ENCODE peak calls at places on chromosomes 2 and 18, in four cellular contexts. U is upper lobe of right lung, W is mucosa of descending colon, F is thyroid gland. N is an unnamed sample. For H3K36me3 and H3K4me1, the result is how much of the 10 kb centered on the place peaks cover.

GRCh38 chr2:36729067-36729466 is 32.6 kb downstream of the VIT start:
- DNase-seq in U (no peak), W (no peak), F (no peak), N (no peak)

GRCh38 chr2:11571170-11571569 is 37.3 kb downstream of the GREB1 start:
- DNase-seq in U (peak), W (no peak), F (no peak), N (no peak)

GRCh38 chr2:152464853-152465470 is 130.0 kb downstream of the FMNL2 start:
- DNase-seq in U (no peak), W (no peak), F (peak), N (peak)

GRCh38 chr2:26724004-26724750 is 31.7 kb downstream of the KCNK3 start:
- DNase-seq in U (peak), W (peak), F (peak), N (peak)

GRCh38 chr2:231707625-231708049 is 688 bp upstream of the PTMA start:
- DNase-seq in U (no peak), W (no peak), F (no peak), N (no peak)

GRCh38 chr2:236333417-236334121 is 69.4 kb upstream of the ASB18 start:
- DNase-seq in U (no peak), W (no peak), F (no peak), N (no peak)

GRCh38 chr2:9050122-9050809 is 46.8 kb upstream of the MBOAT2 start:
- DNase-seq in U (no peak), W (no peak), F (no peak), N (no peak)

GRCh38 chr18:31750259-31750658 is 10.4 kb downstream of the SLC25A52 start:
- DNase-seq in U (no peak), W (no peak), F (no peak), N (no peak)

GRCh38 chr2:191333911-191334357 is 88.7 kb downstream of the MYO1B start:
- DNase-seq in U (no peak), W (no peak), F (no peak), N (no peak)

GRCh38 chr2:236576978-236577377 is 7.4 kb downstream of the ACKR3 start:
- DNase-seq in U (no peak), W (no peak), F (no peak), N (no peak)

GRCh38 chr2:178530625-178531142 is 50.4 kb downstream of the PLEKHA3 start:
- DNase-seq in U (no peak), W (no peak), F (no peak), N (no peak)

GRCh38 chr2:204470178-204470620 is 75.1 kb upstream of the PARD3B start:
- DNase-seq in U (no peak), W (no peak), F (no peak), N (no peak)

GRCh38 chr2:102258386-102259074 is 52.8 kb upstream of the IL1RL1 start:
- DNase-seq in U (no peak), W (no peak), F (no peak), N (no peak)

GRCh38 chr2:200786423-200786822 is 25.3 kb upstream of the BZW1 start:
- DNase-seq in U (no peak), W (no peak), F (no peak), N (no peak)

GRCh38 chr18:79748321-79749157 is 49.2 kb upstream of the KCNG2 start:
- DNase-seq in U (peak), W (no peak), F (no peak), N (no peak)

GRCh38 chr18:59267511-59268126 is 5.6 kb downstream of the RAX start:
- DNase-seq in U (no peak), W (no peak), F (no peak), N (no peak)

GRCh38 chr2:9408641-9409151 is 14.6 kb downstream of the ITGB1BP1 start:
- DNase-seq in U (peak), W (no peak), F (peak), N (no peak)

GRCh38 chr2:240420206-240420899 is 15.1 kb upstream of the GPC1 start:
- DNase-seq in U (peak), W (no peak), F (no peak), N (no peak)

GRCh38 chr2:239390546-239391285 is 10.1 kb downstream of the HDAC4 start:
- DNase-seq in U (peak), W (peak), F (no peak), N (peak)

GRCh38 chr2:25204190-25204838 is 35.9 kb upstream of the POMC start:
- DNase-seq in U (no peak), W (no peak), F (no peak), N (no peak)

GRCh38 chr2:77028032-77028600 is 494.1 kb downstream of the LRRTM4 start:
- DNase-seq in U (no peak), W (no peak), F (no peak), N (no peak)

GRCh38 chr2:6909431-6910385 is 7.5 kb upstream of the RNF144A start:
- DNase-seq in U (no peak), W (no peak), F (no peak), N (no peak)

GRCh38 chr2:111119004-111119846 is 1.5 kb upstream of the BCL2L11 start:
- DNase-seq in U (peak), W (peak), F (no peak), N (peak)

GRCh38 chr2:85215074-85216050 is 82.2 kb downstream of the TCF7L1 start:
- DNase-seq in U (no peak), W (no peak), F (peak), N (peak)

GRCh38 chr2:134241911-134242310 is 12.0 kb upstream of the MGAT5 start:
- DNase-seq in U (no peak), W (no peak), F (no peak), N (no peak)

GRCh38 chr2:237024255-237024654 is 61.4 kb upstream of the COPS8 start:
- DNase-seq in U (no peak), W (no peak), F (no peak), N (no peak)

GRCh38 chr18:22101731-22102130 is 67.7 kb upstream of the GATA6 start:
- DNase-seq in U (no peak), W (no peak), F (no peak), N (no peak)

GRCh38 chr18:57764087-57764486 is 39.0 kb downstream of the ATP8B1 start:
- DNase-seq in U (no peak), W (no peak), F (no peak), N (no peak)

GRCh38 chr2:235500761-235501662 is 7.2 kb downstream of the AGAP1 start:
- DNase-seq in U (no peak), W (no peak), F (no peak), N (no peak)

GRCh38 chr2:60158262-60158661 is 395.2 kb downstream of the BCL11A start:
- DNase-seq in U (no peak), W (no peak), F (no peak), N (no peak)

DNA sequence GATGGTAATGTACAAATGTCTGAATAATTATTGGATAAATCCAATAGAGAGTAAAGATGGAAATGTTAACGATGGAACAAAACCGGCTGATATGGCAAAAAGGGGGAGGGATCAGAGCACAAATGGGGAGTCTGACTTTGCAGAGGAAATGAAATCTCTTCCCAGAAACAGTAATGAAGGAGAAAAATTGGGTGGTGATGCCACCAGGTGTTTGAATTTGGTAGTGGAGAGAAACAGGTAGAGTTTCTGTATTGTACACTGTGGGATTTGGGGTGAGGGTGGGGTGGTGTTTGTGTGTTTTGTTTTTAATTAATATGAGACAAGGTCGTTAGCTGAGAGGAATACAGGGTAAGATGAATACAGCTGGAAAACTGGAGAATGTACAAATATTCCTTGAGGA is 20.4 kb upstream of the XDH start:
- DNase-seq in U (no peak), W (no peak), F (no peak), N (no peak)
- TF ChIP-seq CTCF in U (no peak), W (no peak), F (no peak), N (peak)

DNA sequence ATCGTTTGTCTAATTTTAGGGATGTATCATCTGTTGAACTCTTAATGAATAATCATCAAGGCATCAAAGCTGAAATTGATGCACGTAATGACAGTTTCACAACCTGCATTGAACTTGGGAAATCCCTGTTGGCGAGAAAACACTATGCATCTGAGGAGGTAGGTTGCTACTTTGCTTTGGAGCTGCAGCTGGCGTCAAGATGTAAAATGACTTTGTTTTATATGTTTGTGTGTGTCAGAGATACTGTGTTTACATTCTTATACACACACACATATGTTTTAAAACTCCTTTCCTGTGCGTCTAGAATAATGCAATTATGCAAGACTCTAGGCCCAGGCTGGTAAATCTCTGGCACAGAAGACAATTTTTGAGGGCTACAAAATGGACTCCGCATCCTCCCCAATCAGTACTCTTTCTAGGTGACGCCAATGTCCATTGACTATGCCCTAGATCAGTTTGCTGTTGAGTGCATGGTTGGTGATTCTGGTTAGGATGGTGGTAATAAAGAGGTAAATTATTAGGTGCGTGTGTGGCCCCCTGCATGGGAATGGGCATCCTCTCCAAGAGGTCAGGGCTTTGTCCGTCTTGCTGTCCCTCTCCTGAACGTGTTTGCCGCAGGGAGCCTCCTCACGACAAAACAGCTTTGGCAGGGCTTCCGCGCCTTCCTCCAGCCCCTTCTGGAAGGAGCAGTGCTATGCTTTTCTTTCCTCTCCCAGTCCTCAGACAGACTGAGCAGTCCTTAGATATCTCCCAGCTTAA is 68.2 kb upstream of the EML6 start:
- DNase-seq in U (no peak), W (no peak), F (no peak), N (no peak)
- H3K36me3 ChIP-seq in U (half or more), W (under half), F (half or more), N (half or more)

GRCh38 chr2:23561544-23561943 is 176.6 kb downstream of the KLHL29 start:
- DNase-seq in U (no peak), W (no peak), F (no peak), N (no peak)
- H3K4me1 ChIP-seq in U (under half), W (under half), F (under half), N (under half)

DNA sequence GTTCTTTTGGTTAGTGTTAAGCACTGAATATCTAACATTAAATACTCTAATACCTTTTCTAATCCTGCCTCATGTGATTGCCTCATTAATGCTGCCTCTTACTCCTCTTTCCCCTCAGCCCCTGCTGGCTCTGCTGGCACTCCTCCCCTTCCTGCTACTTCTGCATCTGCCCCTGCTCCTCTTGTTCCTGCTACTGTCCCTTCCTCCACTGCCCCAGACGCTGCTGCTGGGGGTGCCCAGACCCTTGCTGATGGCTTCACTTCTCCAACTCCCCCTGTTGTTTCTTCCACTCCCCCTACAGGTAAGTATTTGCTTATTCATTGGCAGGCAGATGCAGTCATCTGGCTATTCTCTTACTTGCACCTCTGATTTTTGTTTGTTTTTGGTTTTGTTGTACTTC is 68.5 kb downstream of the ABI2 start:
- DNase-seq in U (no peak), W (no peak), F (no peak), N (no peak)
- TF ChIP-seq CTCF in U (no peak), W (no peak), F (peak), N (no peak)

GRCh38 chr2:20035961-20036666 is 15.3 kb downstream of the LAPTM4A start:
- DNase-seq in U (no peak), W (no peak), F (peak), N (no peak)
- H3K36me3 ChIP-seq in U (half or more), W (under half), F (half or more), N (half or more)

N was measured in psoas muscle.